ENCODE peak calls at places on chromosomes 3 and 15, in five cellular contexts. X is esophagus squamous epithelium, V is A549, T is GM12892, U is HCT116. D is an unnamed sample.

GRCh38 chr3:22450785-22451400 is 699.9 kb upstream of the ZNF385D start:
- DNase-seq in X (no peak), V (no peak), T (no peak), U (no peak), D (no peak)

GRCh38 chr3:129591932-129592331 is 14.5 kb downstream of the PLXND1 start:
- DNase-seq in X (no peak), V (no peak), T (no peak), U (no peak), D (no peak)

GRCh38 chr3:64082917-64083587 is 59.8 kb upstream of the PSMD6 start:
- DNase-seq in X (no peak), V (no peak), T (no peak), U (no peak), D (no peak)

GRCh38 chr15:52003710-52004109 is 15.3 kb upstream of the MAPK6 start:
- DNase-seq in X (no peak), V (no peak), T (no peak), U (no peak), D (no peak)

GRCh38 chr3:174002543-174002942 is 605.0 kb downstream of the NLGN1 start:
- DNase-seq in X (no peak), V (no peak), T (no peak), U (no peak), D (no peak)

GRCh38 chr3:189756651-189757078 is 125.5 kb downstream of the TP63 start:
- DNase-seq in X (no peak), V (peak; percentile 38), T (no peak), U (no peak), D (no peak)

GRCh38 chr3:168620854-168621253 is 525.1 kb upstream of the GOLIM4 start:
- DNase-seq in X (no peak), V (peak; percentile 18), T (no peak), U (peak; percentile 27), D (peak; percentile 6)

GRCh38 chr15:46636220-46636619 is 1001.4 kb downstream of the SQOR start:
- DNase-seq in X (no peak), V (no peak), T (no peak), U (no peak), D (no peak)

GRCh38 chr15:75161788-75162414 is 39.8 kb upstream of the C15orf39 start:
- DNase-seq in X (no peak), V (no peak), T (no peak), U (no peak), D (no peak)

GRCh38 chr3:195197764-195198423 is 73.1 kb downstream of the XXYLT1 start:
- DNase-seq in X (no peak), V (peak; percentile 42), T (no peak), U (peak; percentile 19), D (peak; percentile 71)

GRCh38 chr3:173911446-173911845 is 513.9 kb downstream of the NLGN1 start:
- DNase-seq in X (no peak), V (no peak), T (no peak), U (no peak), D (no peak)

GRCh38 chr3:12829886-12830784 is 11.2 kb downstream of the RPL32 start:
- DNase-seq in X (no peak), V (peak; percentile 33), T (no peak), U (no peak), D (no peak)

GRCh38 chr15:62753518-62754221 is 288.9 kb upstream of the TPM1 start:
- DNase-seq in X (no peak), V (no peak), T (no peak), U (no peak), D (no peak)

GRCh38 chr3:47005212-47006144 is 26.0 kb downstream of the NBEAL2 start:
- DNase-seq in X (no peak), V (no peak), T (no peak), U (no peak), D (no peak)

GRCh38 chr15:65374831-65375401 is 2.9 kb downstream of the IGDCC3 start:
- DNase-seq in X (no peak), V (no peak), T (no peak), U (no peak), D (no peak)

GRCh38 chr3:177598110-177598833 is 401.0 kb upstream of the TBL1XR1 start:
- DNase-seq in X (no peak), V (no peak), T (no peak), U (no peak), D (no peak)

GRCh38 chr15:74136584-74137543 is 6.5 kb downstream of the ISLR2 start:
- DNase-seq in X (no peak), V (no peak), T (no peak), U (no peak), D (no peak)

GRCh38 chr15:101248274-101248673 is 3.6 kb downstream of the CHSY1 start:
- DNase-seq in X (no peak), V (no peak), T (no peak), U (no peak), D (no peak)

GRCh38 chr15:81322708-81323253 is 1.2 kb downstream of the STARD5 start:
- DNase-seq in X (no peak), V (no peak), T (no peak), U (no peak), D (no peak)
- TF ChIP-seq POLR2A in X (no peak), V (no peak), T (no peak), U (no peak), D (no peak)

DNA sequence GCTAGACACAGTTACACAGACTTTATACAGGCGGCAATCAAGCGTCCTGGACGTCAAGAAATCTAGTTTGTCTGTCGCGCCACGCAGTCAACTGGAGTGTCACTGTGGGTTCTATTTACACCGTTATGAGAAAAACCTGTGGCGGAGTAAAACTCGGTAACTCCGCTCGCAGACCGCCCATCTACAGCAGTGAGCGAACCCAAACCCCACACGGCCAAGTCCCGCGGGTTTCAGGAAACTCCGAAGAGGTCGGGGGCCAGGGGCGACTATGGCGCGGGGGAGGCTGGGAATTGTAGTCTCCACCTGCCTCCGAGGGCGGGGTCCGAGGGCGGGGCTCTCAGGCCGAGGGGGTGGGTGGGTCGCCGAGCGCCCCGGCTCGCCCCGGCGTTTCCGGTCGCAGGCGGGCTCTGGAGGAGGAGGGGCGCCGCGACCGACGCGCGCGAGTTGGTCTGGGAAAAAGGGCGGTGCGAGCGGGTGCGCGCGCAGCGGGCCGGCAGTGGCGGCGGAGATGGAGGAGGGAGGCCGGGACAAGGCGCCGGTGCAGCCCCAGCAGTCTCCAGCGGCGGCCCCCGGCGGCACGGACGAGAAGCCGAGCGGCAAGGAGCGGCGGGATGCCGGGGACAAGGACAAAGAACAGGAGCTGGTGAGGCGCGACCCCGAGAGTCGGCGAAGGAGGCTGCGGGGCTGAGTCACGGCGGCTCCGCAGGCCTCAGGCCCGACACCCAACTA is at the start of gene PSMD2:
- DNase-seq in X (peak; percentile 84), V (peak; percentile 92), T (peak; percentile 95), U (peak; percentile 89), D (peak; percentile 95)
- TF ChIP-seq POLR2A in X (peak; percentile 85), V (peak; percentile 71), T (peak; percentile 82), U (peak; percentile 66), D (peak; percentile 92)

DNA sequence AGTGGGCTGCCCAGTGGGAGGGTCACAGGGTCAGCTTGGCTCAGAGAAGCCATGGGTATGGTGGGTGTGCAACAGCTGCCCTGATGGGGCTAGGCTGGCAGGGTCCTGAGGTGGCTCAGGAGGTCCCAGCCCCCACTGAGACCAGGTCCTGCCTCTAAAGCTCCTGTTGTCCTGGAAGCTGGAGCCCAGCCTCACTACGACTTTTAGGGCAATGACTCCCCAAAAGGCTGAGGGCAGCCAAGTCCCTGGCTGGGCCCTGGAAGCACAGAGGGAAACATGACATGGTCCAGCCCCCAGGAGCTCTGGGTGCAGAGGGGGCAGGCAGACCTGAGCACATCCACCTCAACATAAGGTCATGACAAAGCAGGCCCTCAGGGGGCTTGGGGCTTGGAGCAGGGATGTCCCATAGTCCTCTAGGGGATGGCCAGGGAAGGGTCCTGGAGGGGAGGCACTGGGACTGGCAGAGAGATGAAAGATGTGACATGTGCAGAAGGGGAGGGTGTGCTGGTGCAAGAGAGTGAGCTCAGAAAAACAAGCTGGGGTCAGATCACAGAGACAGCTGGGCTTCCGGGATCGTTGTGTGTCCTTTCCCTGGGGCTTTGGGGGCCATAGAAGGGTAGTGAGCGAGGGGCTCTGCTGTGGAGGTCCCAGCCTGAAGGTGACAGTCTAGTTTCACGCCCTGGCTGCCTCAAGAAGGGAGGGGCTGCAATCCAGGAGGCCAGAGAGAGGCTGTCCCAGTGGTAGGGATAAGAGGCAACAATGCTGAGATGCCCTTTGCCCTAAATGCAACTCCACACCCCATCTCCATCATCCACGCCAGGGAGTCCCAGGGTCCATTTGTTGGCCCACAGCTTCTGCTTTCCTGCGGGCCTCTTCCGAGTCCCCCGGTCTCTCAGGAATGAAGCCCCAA is 639 bp upstream of the ITIH3 start:
- DNase-seq in X (no peak), V (no peak), T (no peak), U (no peak), D (no peak)
- TF ChIP-seq POLR2A in X (no peak), V (no peak), T (no peak), U (no peak), D (no peak)

DNA sequence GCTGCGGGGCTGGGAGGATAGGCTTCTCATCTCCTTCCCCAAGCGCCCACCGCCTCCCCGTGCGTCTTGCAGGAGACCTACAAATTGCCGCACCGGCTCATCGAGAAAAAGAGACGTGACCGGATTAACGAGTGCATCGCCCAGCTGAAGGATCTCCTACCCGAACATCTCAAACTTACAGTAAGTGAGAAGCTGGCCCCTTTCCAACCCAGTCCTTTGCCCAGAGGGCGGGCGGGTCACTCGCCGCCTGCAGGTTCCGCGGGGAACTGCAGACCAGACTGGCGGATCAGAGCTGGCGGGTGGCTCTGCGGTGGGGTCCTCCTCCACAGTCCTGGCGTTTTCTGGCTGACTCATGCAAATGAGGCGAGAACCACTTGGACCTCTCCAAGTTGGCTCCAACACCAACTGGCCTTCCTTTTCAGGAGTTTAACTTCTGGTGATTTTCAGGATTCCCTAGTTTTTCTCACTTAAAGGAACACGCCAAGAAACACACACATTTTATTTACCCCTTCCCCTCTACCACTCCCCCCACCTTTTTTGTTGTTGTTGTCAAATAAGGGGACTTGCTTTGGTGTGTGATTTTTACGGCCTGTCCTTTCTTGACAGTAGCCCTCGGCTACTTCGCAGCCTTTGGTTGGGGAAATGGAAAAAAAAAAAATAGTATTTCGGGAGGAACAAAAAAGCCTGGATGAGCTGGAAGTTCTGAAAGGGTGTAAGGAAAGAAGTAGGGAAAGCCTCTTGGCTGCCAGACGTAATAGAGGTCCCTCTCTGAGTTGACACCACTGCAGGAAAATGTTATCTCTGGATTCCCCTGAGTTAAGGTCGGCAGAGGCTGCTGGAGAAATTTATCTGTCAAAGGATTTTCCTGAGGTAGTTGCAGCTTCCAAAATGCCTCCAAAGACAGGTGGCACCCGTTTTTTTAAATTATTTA is 1.3 kb downstream of the BHLHE40 start:
- DNase-seq in X (peak; percentile 73), V (peak; percentile 90), T (no peak), U (peak; percentile 62), D (no peak)
- TF ChIP-seq POLR2A in X (peak; percentile 72), V (no peak), T (no peak), U (no peak), D (no peak)

DNA sequence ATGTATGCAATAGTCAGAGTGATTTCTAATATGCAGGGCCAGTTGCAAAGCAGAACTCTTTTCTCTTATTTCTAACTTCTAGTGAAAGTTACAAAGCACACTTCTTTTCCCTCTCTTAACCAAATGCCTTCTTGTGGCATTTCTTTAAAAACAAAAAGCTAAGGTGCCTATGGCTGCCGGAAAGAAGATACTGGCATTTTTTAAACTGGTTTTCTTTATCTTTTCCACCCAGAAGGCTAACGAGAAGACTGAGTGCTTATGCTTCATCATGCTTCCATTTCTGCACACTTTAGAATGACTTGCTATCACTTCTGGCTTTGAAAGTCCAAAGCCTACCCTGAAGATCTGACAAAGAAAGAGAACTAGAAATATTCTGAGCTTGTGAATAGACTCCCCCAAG is 141.3 kb downstream of the P2RY1 start:
- DNase-seq in X (no peak), V (no peak), T (no peak), U (no peak), D (no peak)
- TF ChIP-seq POLR2A in X (no peak), V (no peak), T (no peak), U (no peak), D (no peak)

GRCh38 chr3:45555154-45555591 is 39.4 kb upstream of the LIMD1 start:
- DNase-seq in X (no peak), V (no peak), T (no peak), U (no peak), D (no peak)
- TF ChIP-seq POLR2A in X (no peak), V (no peak), T (no peak), U (no peak), D (no peak)